ENCODE peak calls at places on chromosomes 12 and 14, in six cellular contexts. A is neural progenitor cell, N is mucosa of descending colon, L is GM23248, D is psoas muscle, F is thoracic aorta. M is an unnamed sample. For H3K4me1, the result is how much of the 10 kb centered on the place peaks cover.

GRCh38 chr12:50686976-50687375 is 76.9 kb upstream of the ATF1 start:
- DNase-seq in N (no peak), F (no peak), A (no peak), L (no peak), D (no peak), M (no peak)

GRCh38 chr14:84527706-84528105 is 1002.2 kb upstream of the FLRT2 start:
- DNase-seq in A (no peak), N (no peak), F (no peak), L (no peak), D (no peak), M (no peak)

GRCh38 chr12:66241061-66242043 is 52.3 kb downstream of the IRAK3 start:
- DNase-seq in D (no peak), A (no peak), F (no peak), N (no peak), L (peak), M (no peak)

GRCh38 chr12:89162704-89163261 is 189.5 kb downstream of the DUSP6 start:
- DNase-seq in D (peak), F (peak), A (no peak), N (no peak), L (peak), M (peak)

GRCh38 chr12:5514545-5514944 is 82.6 kb downstream of the NTF3 start:
- DNase-seq in F (no peak), N (no peak), A (no peak), L (no peak), D (no peak), M (no peak)

GRCh38 chr12:21831671-21832357 is 57.3 kb upstream of the KCNJ8 start:
- DNase-seq in D (no peak), L (peak), N (no peak), A (no peak), F (no peak), M (no peak)

GRCh38 chr12:8687846-8688601 is 9.8 kb upstream of the RIMKLB start:
- DNase-seq in L (peak), F (peak), N (no peak), A (peak), D (no peak), M (peak)

GRCh38 chr14:65703996-65704395 is 291.5 kb downstream of the FUT8 start:
- DNase-seq in D (no peak), F (no peak), L (peak), A (no peak), N (no peak), M (no peak)

GRCh38 chr14:90985601-90986242 is 74.7 kb downstream of the RPS6KA5 start:
- DNase-seq in F (no peak), N (no peak), L (no peak), D (no peak), A (no peak), M (no peak)

GRCh38 chr12:47725893-47726292 is 603 bp upstream of the ENDOU start:
- DNase-seq in N (no peak), D (no peak), A (no peak), L (peak), F (no peak), M (no peak)

GRCh38 chr14:65373671-65374039 is 38.9 kb upstream of the FUT8 start:
- DNase-seq in D (peak), L (peak), A (no peak), N (no peak), F (no peak), M (no peak)

GRCh38 chr14:92362781-92363235 is 39.8 kb downstream of the SLC24A4 start:
- DNase-seq in D (no peak), A (no peak), F (peak), L (peak), N (no peak), M (no peak)

GRCh38 chr12:10941369-10941768 is 2.3 kb upstream of the TAS2R14 start:
- DNase-seq in L (no peak), D (no peak), A (no peak), N (no peak), F (no peak), M (no peak)

GRCh38 chr12:15038137-15038536 is 65.3 kb downstream of the PDE6H start:
- DNase-seq in N (no peak), L (no peak), A (no peak), D (no peak), F (no peak), M (no peak)

GRCh38 chr14:73342670-73343069 is 105.4 kb downstream of the PAPLN start:
- DNase-seq in L (no peak), A (no peak), N (no peak), F (no peak), D (no peak), M (no peak)

GRCh38 chr14:51419685-51420084 is 179.6 kb downstream of the TMX1 start:
- DNase-seq in N (no peak), A (no peak), L (no peak), F (no peak), D (no peak), M (no peak)

GRCh38 chr12:95319694-95320331 is 102.2 kb downstream of the VEZT start:
- DNase-seq in A (no peak), N (no peak), F (no peak), L (no peak), D (no peak), M (no peak)

GRCh38 chr12:89861086-89861485 is 152.4 kb upstream of the ATP2B1 start:
- DNase-seq in F (no peak), D (no peak), L (no peak), N (no peak), A (no peak), M (no peak)

GRCh38 chr14:64762044-64763034 is 58.1 kb downstream of the PLEKHG3 start:
- DNase-seq in F (no peak), L (peak), A (peak), N (peak), D (peak), M (peak)

GRCh38 chr14:59248170-59248569 is 59.7 kb downstream of the DAAM1 start:
- DNase-seq in N (no peak), A (peak), D (no peak), F (no peak), L (no peak), M (no peak)
- H3K4me1 ChIP-seq in N (under half), A (under half), D (under half), F (under half), L (under half), M (under half)

DNA sequence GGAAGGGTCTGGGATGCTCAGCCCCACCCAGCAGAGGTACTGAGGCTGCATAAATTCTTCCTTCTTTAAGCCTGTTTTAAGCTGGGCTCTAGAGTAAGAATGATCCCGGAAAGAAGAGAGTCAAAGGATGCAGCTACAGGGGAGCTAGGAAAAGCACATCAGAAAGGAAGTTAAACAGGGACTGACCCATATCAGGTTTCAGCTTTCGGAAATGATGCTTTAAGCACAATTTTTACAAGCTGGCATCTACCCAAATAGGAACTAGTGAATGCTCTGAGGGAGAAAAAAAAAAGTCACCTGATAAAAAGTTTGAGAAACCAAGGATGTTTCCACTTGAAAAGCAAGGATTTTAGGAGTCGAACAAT is 22.0 kb downstream of the TSPAN8 start:
- DNase-seq in A (peak), L (no peak), D (no peak), F (no peak), N (no peak), M (no peak)
- H3K4me1 ChIP-seq in A (under half), L (under half), D (under half), F (under half), N (under half), M (under half)

DNA sequence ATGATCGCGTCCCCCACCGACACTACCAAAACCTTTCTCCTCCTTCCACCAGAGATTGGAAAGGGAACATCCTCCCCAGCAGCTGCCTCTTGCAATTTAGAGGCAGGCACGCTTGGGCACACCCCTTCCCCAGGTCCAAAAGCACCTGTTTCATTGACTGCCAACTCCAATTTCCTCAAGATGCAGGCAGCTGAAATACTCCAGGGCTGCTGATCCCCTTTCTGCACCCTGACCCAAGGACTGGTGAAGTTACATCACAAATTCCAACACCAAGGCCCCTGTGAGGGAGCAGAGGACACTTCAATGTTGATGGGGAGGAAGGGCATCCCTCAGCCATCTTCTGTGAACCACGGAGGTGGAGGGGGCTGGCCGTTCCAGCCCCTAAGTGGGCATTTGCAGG is 33.8 kb downstream of the BCL11B start:
- DNase-seq in L (no peak), A (no peak), N (no peak), D (no peak), F (no peak), M (no peak)
- H3K4me1 ChIP-seq in L (under half), A (under half), N (under half), D (under half), F (under half), M (under half)

GRCh38 chr12:53252349-53252916 is 15.7 kb upstream of the ESPL1 start:
- DNase-seq in F (no peak), L (peak), A (no peak), D (peak), N (peak), M (peak)
- H3K4me1 ChIP-seq in F (under half), L (under half), A (under half), D (under half), N (under half), M (under half)

GRCh38 chr14:22524784-22525161 is 64.3 kb downstream of the DAD1 start:
- DNase-seq in D (no peak), L (no peak), N (no peak), A (no peak), F (no peak), M (no peak)

GRCh38 chr14:22524105-22524783 is 64.8 kb downstream of the DAD1 start:
- DNase-seq in L (no peak), F (no peak), D (no peak), N (no peak), A (no peak), M (no peak)

GRCh38 chr14:22526210-22526609 is 62.8 kb downstream of the DAD1 start:
- DNase-seq in L (no peak), F (no peak), D (no peak), A (no peak), N (no peak), M (no peak)

GRCh38 chr14:22530101-22530500 is 58.9 kb downstream of the DAD1 start:
- DNase-seq in N (no peak), A (no peak), D (no peak), F (no peak), L (no peak), M (no peak)

GRCh38 chr14:22526744-22527143 is 62.3 kb downstream of the DAD1 start:
- DNase-seq in D (no peak), A (no peak), F (no peak), L (no peak), N (no peak), M (no peak)
- H3K4me1 ChIP-seq in D (under half), A (under half), F (under half), L (under half), N (under half), M (under half)

M was measured in PC-9.